ENCODE peak calls at places on chromosomes 2 and 18, in ten cellular contexts. One of them, this sample, is unnamed.

GRCh38 chr2:197079414-197079813 is 152.9 kb upstream of the PGAP1 start:
- DNase-seq in IMR-90: peak; percentile 41
- DNase-seq in fibroblast of lung: peak; percentile 77
- DNase-seq in adipocyte: no peak
- DNase-seq in ovary: peak; percentile 52
- DNase-seq in left ventricle myocardium inferior: no peak
- DNase-seq in adrenal gland: no peak
- DNase-seq in breast epithelium: no peak
- DNase-seq in cardiac muscle cell: no peak
- DNase-seq in lower lobe of right lung: no peak
- DNase-seq in this sample: no peak

GRCh38 chr2:217279130-217279529 is 419.3 kb upstream of the TNP1 start:
- DNase-seq in IMR-90: peak; percentile 59
- DNase-seq in fibroblast of lung: peak; percentile 56
- DNase-seq in adipocyte: no peak
- DNase-seq in ovary: no peak
- DNase-seq in left ventricle myocardium inferior: no peak
- DNase-seq in adrenal gland: no peak
- DNase-seq in breast epithelium: no peak
- DNase-seq in cardiac muscle cell: no peak
- DNase-seq in lower lobe of right lung: no peak
- DNase-seq in this sample: no peak

GRCh38 chr2:165868211-165868610 is 74.2 kb upstream of the GALNT3 start:
- DNase-seq in IMR-90: peak; percentile 36
- DNase-seq in fibroblast of lung: peak; percentile 88
- DNase-seq in adipocyte: peak; percentile 63
- DNase-seq in ovary: no peak
- DNase-seq in left ventricle myocardium inferior: no peak
- DNase-seq in adrenal gland: no peak
- DNase-seq in breast epithelium: no peak
- DNase-seq in cardiac muscle cell: no peak
- DNase-seq in lower lobe of right lung: no peak
- DNase-seq in this sample: no peak

GRCh38 chr2:226376516-226377180 is 423.0 kb downstream of the IRS1 start:
- DNase-seq in IMR-90: no peak
- DNase-seq in fibroblast of lung: peak; percentile 14
- DNase-seq in adipocyte: peak; percentile 31
- DNase-seq in ovary: no peak
- DNase-seq in left ventricle myocardium inferior: no peak
- DNase-seq in adrenal gland: no peak
- DNase-seq in breast epithelium: no peak
- DNase-seq in cardiac muscle cell: no peak
- DNase-seq in lower lobe of right lung: no peak
- DNase-seq in this sample: no peak

GRCh38 chr18:47260924-47261701 is 9.7 kb upstream of the SKOR2 start:
- DNase-seq in IMR-90: no peak
- DNase-seq in fibroblast of lung: no peak
- DNase-seq in adipocyte: no peak
- DNase-seq in ovary: no peak
- DNase-seq in left ventricle myocardium inferior: no peak
- DNase-seq in adrenal gland: no peak
- DNase-seq in breast epithelium: no peak
- DNase-seq in cardiac muscle cell: no peak
- DNase-seq in lower lobe of right lung: no peak
- DNase-seq in this sample: no peak

GRCh38 chr18:711693-712400 is 583 bp downstream of the ENOSF1 start:
- DNase-seq in IMR-90: peak; percentile 88
- DNase-seq in fibroblast of lung: peak; percentile 76
- DNase-seq in adipocyte: peak; percentile 91
- DNase-seq in ovary: peak; percentile 82
- DNase-seq in left ventricle myocardium inferior: peak; percentile 52
- DNase-seq in adrenal gland: peak; percentile 89
- DNase-seq in breast epithelium: peak; percentile 55
- DNase-seq in cardiac muscle cell: peak; percentile 46
- DNase-seq in lower lobe of right lung: peak; percentile 79
- DNase-seq in this sample: peak; percentile 56

GRCh38 chr2:78940998-78941397 is 84.5 kb upstream of the REG3G start:
- DNase-seq in IMR-90: no peak
- DNase-seq in fibroblast of lung: no peak
- DNase-seq in adipocyte: no peak
- DNase-seq in ovary: no peak
- DNase-seq in left ventricle myocardium inferior: no peak
- DNase-seq in adrenal gland: no peak
- DNase-seq in breast epithelium: no peak
- DNase-seq in cardiac muscle cell: no peak
- DNase-seq in lower lobe of right lung: no peak
- DNase-seq in this sample: no peak

GRCh38 chr2:66661253-66662173 is 226.6 kb downstream of the MEIS1 start:
- DNase-seq in IMR-90: no peak
- DNase-seq in fibroblast of lung: no peak
- DNase-seq in adipocyte: no peak
- DNase-seq in ovary: no peak
- DNase-seq in left ventricle myocardium inferior: no peak
- DNase-seq in adrenal gland: no peak
- DNase-seq in breast epithelium: no peak
- DNase-seq in cardiac muscle cell: no peak
- DNase-seq in lower lobe of right lung: no peak
- DNase-seq in this sample: no peak

GRCh38 chr18:14941792-14942191 is 193.8 kb downstream of the ANKRD30B start:
- DNase-seq in IMR-90: no peak
- DNase-seq in fibroblast of lung: no peak
- DNase-seq in adipocyte: no peak
- DNase-seq in ovary: no peak
- DNase-seq in left ventricle myocardium inferior: no peak
- DNase-seq in adrenal gland: no peak
- DNase-seq in breast epithelium: no peak
- DNase-seq in cardiac muscle cell: no peak
- DNase-seq in lower lobe of right lung: no peak
- DNase-seq in this sample: no peak

GRCh38 chr18:14937271-14937670 is 189.3 kb downstream of the ANKRD30B start:
- DNase-seq in IMR-90: no peak
- DNase-seq in fibroblast of lung: no peak
- DNase-seq in adipocyte: no peak
- DNase-seq in ovary: no peak
- DNase-seq in left ventricle myocardium inferior: no peak
- DNase-seq in adrenal gland: no peak
- DNase-seq in breast epithelium: no peak
- DNase-seq in cardiac muscle cell: no peak
- DNase-seq in lower lobe of right lung: no peak
- DNase-seq in this sample: no peak

GRCh38 chr18:14941256-14941655 is 193.3 kb downstream of the ANKRD30B start:
- DNase-seq in IMR-90: no peak
- DNase-seq in fibroblast of lung: no peak
- DNase-seq in adipocyte: no peak
- DNase-seq in ovary: no peak
- DNase-seq in left ventricle myocardium inferior: no peak
- DNase-seq in adrenal gland: peak; percentile 30
- DNase-seq in breast epithelium: no peak
- DNase-seq in cardiac muscle cell: no peak
- DNase-seq in lower lobe of right lung: no peak
- DNase-seq in this sample: no peak

GRCh38 chr18:14940738-14941137 is 192.8 kb downstream of the ANKRD30B start:
- DNase-seq in IMR-90: no peak
- DNase-seq in fibroblast of lung: no peak
- DNase-seq in adipocyte: no peak
- DNase-seq in ovary: no peak
- DNase-seq in left ventricle myocardium inferior: no peak
- DNase-seq in adrenal gland: no peak
- DNase-seq in breast epithelium: no peak
- DNase-seq in cardiac muscle cell: no peak
- DNase-seq in lower lobe of right lung: no peak
- DNase-seq in this sample: no peak

DNA sequence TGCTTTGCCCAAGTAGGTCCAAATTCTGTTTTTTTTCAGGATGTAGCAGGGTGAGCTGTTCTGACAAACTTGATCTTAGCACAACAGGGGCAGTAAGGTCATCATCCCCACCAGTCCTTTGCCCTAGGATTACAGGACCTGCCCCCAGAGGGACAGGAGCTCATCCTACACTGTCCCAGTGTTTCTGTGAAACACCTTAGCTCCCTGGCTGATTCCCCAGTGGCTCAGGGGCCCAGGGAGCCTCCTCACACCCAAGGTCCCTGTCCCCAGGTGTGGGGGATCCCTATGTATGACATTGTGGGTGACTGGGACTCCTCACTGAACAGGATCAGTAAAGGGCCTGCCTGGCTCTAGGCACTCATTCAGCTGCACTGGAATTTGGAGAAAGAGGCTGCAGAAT is 191.2 kb downstream of the ANKRD30B start:
- DNase-seq in IMR-90: no peak
- DNase-seq in fibroblast of lung: no peak
- DNase-seq in adipocyte: no peak
- DNase-seq in ovary: no peak
- DNase-seq in left ventricle myocardium inferior: no peak
- DNase-seq in adrenal gland: no peak
- DNase-seq in breast epithelium: no peak
- DNase-seq in cardiac muscle cell: no peak
- DNase-seq in lower lobe of right lung: no peak
- DNase-seq in this sample: no peak
- H3K9me3 ChIP-seq in IMR-90: peaks cover 39% of the 10 kb centered on the region
- H3K9me3 ChIP-seq in fibroblast of lung: no peaks in the 10 kb centered on the region
- H3K9me3 ChIP-seq in adipocyte: no peaks in the 10 kb centered on the region
- H3K9me3 ChIP-seq in ovary: no peaks in the 10 kb centered on the region
- H3K9me3 ChIP-seq in left ventricle myocardium inferior: no peaks in the 10 kb centered on the region
- H3K9me3 ChIP-seq in adrenal gland: no peaks in the 10 kb centered on the region
- H3K9me3 ChIP-seq in breast epithelium: no peaks in the 10 kb centered on the region
- H3K9me3 ChIP-seq in cardiac muscle cell: no peaks in the 10 kb centered on the region
- H3K9me3 ChIP-seq in lower lobe of right lung: no peaks in the 10 kb centered on the region
- H3K9me3 ChIP-seq in this sample: no peaks in the 10 kb centered on the region

DNA sequence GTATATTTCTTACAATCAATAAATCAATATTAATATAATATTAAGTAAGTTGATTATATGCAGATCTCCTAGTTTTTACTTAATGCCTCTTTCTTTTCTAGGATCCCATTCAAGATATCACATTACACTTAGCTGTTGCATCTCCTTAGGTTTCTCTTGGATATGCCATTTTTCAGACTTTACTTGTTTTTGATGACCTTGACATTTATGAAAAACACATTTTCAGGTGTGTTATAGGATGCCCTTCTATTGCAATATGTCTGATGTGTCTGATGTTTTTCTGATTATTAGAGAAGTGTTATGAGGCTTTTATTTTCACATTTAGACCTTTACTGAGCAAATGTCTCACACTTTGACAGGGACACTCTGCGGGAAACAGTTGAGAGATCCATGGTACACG is 933.6 kb upstream of the CNTNAP5 start:
- DNase-seq in IMR-90: no peak
- DNase-seq in fibroblast of lung: no peak
- DNase-seq in adipocyte: no peak
- DNase-seq in ovary: no peak
- DNase-seq in left ventricle myocardium inferior: no peak
- DNase-seq in adrenal gland: no peak
- DNase-seq in breast epithelium: no peak
- DNase-seq in cardiac muscle cell: no peak
- DNase-seq in lower lobe of right lung: no peak
- DNase-seq in this sample: no peak
- H3K9me3 ChIP-seq in IMR-90: peaks cover 8% of the 10 kb centered on the region
- H3K9me3 ChIP-seq in fibroblast of lung: no peaks in the 10 kb centered on the region
- H3K9me3 ChIP-seq in adipocyte: no peaks in the 10 kb centered on the region
- H3K9me3 ChIP-seq in ovary: no peaks in the 10 kb centered on the region
- H3K9me3 ChIP-seq in left ventricle myocardium inferior: no peaks in the 10 kb centered on the region
- H3K9me3 ChIP-seq in adrenal gland: no peaks in the 10 kb centered on the region
- H3K9me3 ChIP-seq in breast epithelium: no peaks in the 10 kb centered on the region
- H3K9me3 ChIP-seq in cardiac muscle cell: no peaks in the 10 kb centered on the region
- H3K9me3 ChIP-seq in lower lobe of right lung: no peaks in the 10 kb centered on the region
- H3K9me3 ChIP-seq in this sample: no peaks in the 10 kb centered on the region

DNA sequence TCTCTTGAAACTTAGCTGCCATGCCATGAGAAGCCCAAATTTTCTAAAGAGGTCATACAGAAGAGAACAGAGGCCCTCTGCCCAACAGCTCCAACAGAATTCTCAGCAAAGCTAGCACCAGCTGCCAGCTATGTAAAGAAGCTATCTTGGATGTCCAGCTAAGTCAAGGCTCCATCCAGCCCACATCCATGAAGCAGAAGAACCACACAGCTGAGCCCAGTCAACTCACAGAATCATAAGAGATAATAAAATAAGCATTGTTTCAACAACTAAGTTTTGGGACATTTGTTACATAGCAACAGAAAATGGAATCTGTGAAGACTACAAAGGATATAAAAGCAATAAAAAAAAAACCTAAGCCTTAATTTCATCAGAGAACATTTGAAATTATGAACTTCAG is 434.3 kb downstream of the TXNL1 start:
- DNase-seq in IMR-90: no peak
- DNase-seq in fibroblast of lung: no peak
- DNase-seq in adipocyte: no peak
- DNase-seq in ovary: no peak
- DNase-seq in left ventricle myocardium inferior: no peak
- DNase-seq in adrenal gland: no peak
- DNase-seq in breast epithelium: no peak
- DNase-seq in cardiac muscle cell: no peak
- DNase-seq in lower lobe of right lung: no peak
- DNase-seq in this sample: no peak
- H3K9me3 ChIP-seq in IMR-90: peaks cover 9% of the 10 kb centered on the region
- H3K9me3 ChIP-seq in fibroblast of lung: no peaks in the 10 kb centered on the region
- H3K9me3 ChIP-seq in adipocyte: peaks cover 9% of the 10 kb centered on the region
- H3K9me3 ChIP-seq in ovary: no peaks in the 10 kb centered on the region
- H3K9me3 ChIP-seq in left ventricle myocardium inferior: peaks cover 22% of the 10 kb centered on the region
- H3K9me3 ChIP-seq in adrenal gland: peaks cover 7% of the 10 kb centered on the region
- H3K9me3 ChIP-seq in breast epithelium: no peaks in the 10 kb centered on the region
- H3K9me3 ChIP-seq in cardiac muscle cell: no peaks in the 10 kb centered on the region
- H3K9me3 ChIP-seq in lower lobe of right lung: peaks cover 10% of the 10 kb centered on the region
- H3K9me3 ChIP-seq in this sample: no peaks in the 10 kb centered on the region

GRCh38 chr2:215718890-215719289 is 283.0 kb upstream of the FN1 start:
- DNase-seq in IMR-90: no peak
- DNase-seq in fibroblast of lung: no peak
- DNase-seq in adipocyte: no peak
- DNase-seq in ovary: no peak
- DNase-seq in left ventricle myocardium inferior: no peak
- DNase-seq in adrenal gland: no peak
- DNase-seq in breast epithelium: no peak
- DNase-seq in cardiac muscle cell: no peak
- DNase-seq in lower lobe of right lung: no peak
- DNase-seq in this sample: no peak

GRCh38 chr2:215722125-215722524 is 286.3 kb upstream of the FN1 start:
- DNase-seq in IMR-90: peak; percentile 33
- DNase-seq in fibroblast of lung: peak; percentile 63
- DNase-seq in adipocyte: no peak
- DNase-seq in ovary: no peak
- DNase-seq in left ventricle myocardium inferior: no peak
- DNase-seq in adrenal gland: no peak
- DNase-seq in breast epithelium: no peak
- DNase-seq in cardiac muscle cell: no peak
- DNase-seq in lower lobe of right lung: no peak
- DNase-seq in this sample: no peak

GRCh38 chr2:215717627-215718412 is 282.0 kb upstream of the FN1 start:
- DNase-seq in IMR-90: no peak
- DNase-seq in fibroblast of lung: no peak
- DNase-seq in adipocyte: no peak
- DNase-seq in ovary: no peak
- DNase-seq in left ventricle myocardium inferior: no peak
- DNase-seq in adrenal gland: no peak
- DNase-seq in breast epithelium: no peak
- DNase-seq in cardiac muscle cell: no peak
- DNase-seq in lower lobe of right lung: no peak
- DNase-seq in this sample: no peak

GRCh38 chr2:215716971-215717370 is 281.1 kb upstream of the FN1 start:
- DNase-seq in IMR-90: no peak
- DNase-seq in fibroblast of lung: peak; percentile 54
- DNase-seq in adipocyte: no peak
- DNase-seq in ovary: no peak
- DNase-seq in left ventricle myocardium inferior: no peak
- DNase-seq in adrenal gland: no peak
- DNase-seq in breast epithelium: no peak
- DNase-seq in cardiac muscle cell: no peak
- DNase-seq in lower lobe of right lung: no peak
- DNase-seq in this sample: no peak

DNA sequence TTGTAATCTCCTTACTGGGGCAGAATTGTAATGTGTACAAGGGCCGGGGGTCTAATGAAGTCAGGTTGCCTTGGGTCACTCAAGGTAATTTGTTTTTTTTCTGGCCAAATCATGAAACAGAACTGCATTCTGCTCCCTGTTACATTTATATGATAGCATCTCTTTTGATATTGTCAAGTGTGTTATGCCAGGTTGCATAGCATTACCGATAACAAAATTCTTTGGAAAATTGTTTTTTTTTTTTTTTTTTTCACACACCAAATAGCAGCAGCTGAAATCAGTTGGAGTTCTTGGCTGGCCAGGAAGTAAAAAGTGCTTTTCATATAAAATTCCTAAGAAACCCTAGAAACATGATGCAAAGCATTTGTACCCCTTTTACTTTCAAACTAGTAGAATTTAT is 282.6 kb upstream of the FN1 start:
- DNase-seq in IMR-90: no peak
- DNase-seq in fibroblast of lung: no peak
- DNase-seq in adipocyte: no peak
- DNase-seq in ovary: no peak
- DNase-seq in left ventricle myocardium inferior: no peak
- DNase-seq in adrenal gland: no peak
- DNase-seq in breast epithelium: no peak
- DNase-seq in cardiac muscle cell: no peak
- DNase-seq in lower lobe of right lung: no peak
- DNase-seq in this sample: no peak
- H3K9me3 ChIP-seq in IMR-90: no peaks in the 10 kb centered on the region
- H3K9me3 ChIP-seq in fibroblast of lung: no peaks in the 10 kb centered on the region
- H3K9me3 ChIP-seq in adipocyte: no peaks in the 10 kb centered on the region
- H3K9me3 ChIP-seq in ovary: no peaks in the 10 kb centered on the region
- H3K9me3 ChIP-seq in left ventricle myocardium inferior: no peaks in the 10 kb centered on the region
- H3K9me3 ChIP-seq in adrenal gland: no peaks in the 10 kb centered on the region
- H3K9me3 ChIP-seq in breast epithelium: no peaks in the 10 kb centered on the region
- H3K9me3 ChIP-seq in cardiac muscle cell: no peaks in the 10 kb centered on the region
- H3K9me3 ChIP-seq in lower lobe of right lung: no peaks in the 10 kb centered on the region
- H3K9me3 ChIP-seq in this sample: no peaks in the 10 kb centered on the region

This sample was measured in T-helper 17 cell.